ENCODE peak calls at places on chromosome 15, in seven cellular contexts. H is HuH-7.5; B is CD8-positive, alpha-beta T cell; W is NCI-H748 treated with DMSO at 0.1 percent for 48 hours; E is Kasumi-1; P is activated CD4-positive, alpha-beta T cell treated with anti-CD3 and anti-CD28 coated beads, Interleukin-2, amount 50 U/mL, for 1 hour; F is GM10248. Z is an unnamed sample.
A peak's percentile ranks its signal among the peaks of the same experiment; 100 is the strongest.

GRCh38 chr15:61621146-61621545 is 392.0 kb upstream of the RORA start:
- DNase-seq in H (peak; percentile 4), B (no peak), W (no peak), E (no peak), P (no peak), F (no peak), Z (peak; percentile 35)

GRCh38 chr15:41562784-41563198 is 3.8 kb downstream of the TYRO3 start:
- DNase-seq in H (no peak), B (no peak), W (no peak), E (no peak), P (no peak), F (no peak), Z (no peak)

GRCh38 chr15:48411971-48412591 is 80.9 kb downstream of the DUT start:
- DNase-seq in H (no peak), B (no peak), W (no peak), E (no peak), P (no peak), F (no peak), Z (no peak)

GRCh38 chr15:83784975-83785374 is 131.1 kb downstream of the ADAMTSL3 start:
- DNase-seq in H (no peak), B (no peak), W (no peak), E (no peak), P (no peak), F (no peak), Z (no peak)

GRCh38 chr15:31480356-31481058 is 153.9 kb downstream of the KLF13 start:
- DNase-seq in H (no peak), B (no peak), W (no peak), E (no peak), P (no peak), F (no peak), Z (no peak)

GRCh38 chr15:100284701-100285100 is 57.1 kb downstream of the ADAMTS17 start:
- DNase-seq in H (no peak), B (no peak), W (no peak), E (no peak), P (no peak), F (no peak), Z (peak; percentile 88)

GRCh38 chr15:78372880-78373279 is 32.7 kb downstream of the CRABP1 start:
- DNase-seq in H (peak; percentile 57), B (no peak), W (no peak), E (no peak), P (no peak), F (no peak), Z (no peak)

GRCh38 chr15:63110428-63111026 is 11.1 kb upstream of the LACTB start:
- DNase-seq in H (no peak), B (no peak), W (no peak), E (no peak), P (no peak), F (peak; percentile 2), Z (no peak)

GRCh38 chr15:35507932-35508638 is 37.9 kb downstream of the DPH6 start:
- DNase-seq in H (no peak), B (no peak), W (no peak), E (no peak), P (no peak), F (no peak), Z (no peak)

GRCh38 chr15:88653200-88654064 is 14.6 kb downstream of the ISG20 start:
- DNase-seq in H (no peak), B (no peak), W (no peak), E (no peak), P (no peak), F (no peak), Z (no peak)

GRCh38 chr15:89419370-89419984 is 76.9 kb downstream of the RHCG start:
- DNase-seq in H (peak; percentile 86), B (peak; percentile 40), W (no peak), E (peak; percentile 13), P (peak; percentile 32), F (no peak), Z (peak; percentile 68)

GRCh38 chr15:90838066-90838465 is 30.3 kb upstream of the FURIN start:
- DNase-seq in H (no peak), B (peak; percentile 90), W (no peak), E (peak; percentile 18), P (peak; percentile 85), F (no peak), Z (no peak)

GRCh38 chr15:31437686-31438085 is 111.1 kb downstream of the KLF13 start:
- DNase-seq in H (no peak), B (peak; percentile 40), W (no peak), E (no peak), P (no peak), F (peak; percentile 74), Z (no peak)

GRCh38 chr15:68817304-68818087 is 3.2 kb downstream of the ANP32A start:
- DNase-seq in H (peak; percentile 77), B (peak; percentile 72), W (peak; percentile 27), E (peak; percentile 71), P (peak; percentile 69), F (peak; percentile 71), Z (peak; percentile 78)

GRCh38 chr15:79192462-79193036 is 90.0 kb upstream of the ANKRD34C start:
- DNase-seq in H (no peak), B (no peak), W (no peak), E (no peak), P (no peak), F (no peak), Z (no peak)

GRCh38 chr15:80777137-80777536 is 2.0 kb upstream of the CEMIP start:
- DNase-seq in H (no peak), B (no peak), W (no peak), E (no peak), P (no peak), F (no peak), Z (peak; percentile 52)

GRCh38 chr15:58203537-58203936 is 65.4 kb downstream of the AQP9 start:
- DNase-seq in H (no peak), B (no peak), W (no peak), E (no peak), P (no peak), F (no peak), Z (no peak)

GRCh38 chr15:79130535-79131130 is 40.1 kb upstream of the RASGRF1 start:
- DNase-seq in H (no peak), B (no peak), W (no peak), E (no peak), P (no peak), F (no peak), Z (no peak)

GRCh38 chr15:87089551-87089950 is 1009.9 kb downstream of the AGBL1 start:
- DNase-seq in H (no peak), B (no peak), W (no peak), E (no peak), P (no peak), F (no peak), Z (no peak)

GRCh38 chr15:62439543-62440016 is 274.5 kb upstream of the C2CD4B start:
- DNase-seq in H (no peak), B (no peak), W (no peak), E (no peak), P (no peak), F (no peak), Z (no peak)

Z was measured in left ventricle myocardium superior.